ENCODE peak calls at places on chromosomes 2 and 18, in seven cellular contexts. One of them, this sample, is unnamed.

GRCh38 chr2:170335351-170335750 is 157.4 kb downstream of the MYO3B start:
- DNase-seq in posterior vena cava: no peak
- DNase-seq in kidney epithelial cell: no peak
- DNase-seq in iris pigment epithelial cell: peak; percentile 6
- DNase-seq in neural progenitor cell: no peak
- DNase-seq in ELR: no peak
- DNase-seq in CD4-positive, alpha-beta memory T cell: no peak
- DNase-seq in this sample: no peak

GRCh38 chr18:41965856-41966255 is 10.8 kb downstream of the PIK3C3 start:
- DNase-seq in posterior vena cava: no peak
- DNase-seq in kidney epithelial cell: no peak
- DNase-seq in iris pigment epithelial cell: peak; percentile 19
- DNase-seq in neural progenitor cell: no peak
- DNase-seq in ELR: no peak
- DNase-seq in CD4-positive, alpha-beta memory T cell: no peak
- DNase-seq in this sample: no peak

GRCh38 chr2:149686677-149687427 is 99.3 kb upstream of the MMADHC start:
- DNase-seq in posterior vena cava: no peak
- DNase-seq in kidney epithelial cell: no peak
- DNase-seq in iris pigment epithelial cell: no peak
- DNase-seq in neural progenitor cell: no peak
- DNase-seq in ELR: no peak
- DNase-seq in CD4-positive, alpha-beta memory T cell: no peak
- DNase-seq in this sample: no peak

GRCh38 chr18:78240867-78241266 is 738.8 kb upstream of the SALL3 start:
- DNase-seq in posterior vena cava: no peak
- DNase-seq in kidney epithelial cell: no peak
- DNase-seq in iris pigment epithelial cell: no peak
- DNase-seq in neural progenitor cell: peak; percentile 64
- DNase-seq in ELR: no peak
- DNase-seq in CD4-positive, alpha-beta memory T cell: no peak
- DNase-seq in this sample: no peak

GRCh38 chr2:144426981-144427479 is 92.9 kb downstream of the ZEB2 start:
- DNase-seq in posterior vena cava: no peak
- DNase-seq in kidney epithelial cell: peak; percentile 9
- DNase-seq in iris pigment epithelial cell: peak; percentile 81
- DNase-seq in neural progenitor cell: no peak
- DNase-seq in ELR: peak; percentile 73
- DNase-seq in CD4-positive, alpha-beta memory T cell: no peak
- DNase-seq in this sample: no peak

GRCh38 chr2:205139822-205140612 is 542.3 kb upstream of the NRP2 start:
- DNase-seq in posterior vena cava: peak; percentile 80
- DNase-seq in kidney epithelial cell: no peak
- DNase-seq in iris pigment epithelial cell: no peak
- DNase-seq in neural progenitor cell: peak; percentile 9
- DNase-seq in ELR: no peak
- DNase-seq in CD4-positive, alpha-beta memory T cell: no peak
- DNase-seq in this sample: no peak

GRCh38 chr18:44969214-44969842 is 288.6 kb downstream of the SETBP1 start:
- DNase-seq in posterior vena cava: no peak
- DNase-seq in kidney epithelial cell: no peak
- DNase-seq in iris pigment epithelial cell: no peak
- DNase-seq in neural progenitor cell: no peak
- DNase-seq in ELR: no peak
- DNase-seq in CD4-positive, alpha-beta memory T cell: no peak
- DNase-seq in this sample: no peak

GRCh38 chr2:36530983-36531354 is 67.0 kb downstream of the FEZ2 start:
- DNase-seq in posterior vena cava: no peak
- DNase-seq in kidney epithelial cell: no peak
- DNase-seq in iris pigment epithelial cell: peak; percentile 73
- DNase-seq in neural progenitor cell: no peak
- DNase-seq in ELR: no peak
- DNase-seq in CD4-positive, alpha-beta memory T cell: no peak
- DNase-seq in this sample: no peak

GRCh38 chr2:116491292-116491691 is 1323.2 kb upstream of the DDX18 start:
- DNase-seq in posterior vena cava: no peak
- DNase-seq in kidney epithelial cell: no peak
- DNase-seq in iris pigment epithelial cell: no peak
- DNase-seq in neural progenitor cell: no peak
- DNase-seq in ELR: no peak
- DNase-seq in CD4-positive, alpha-beta memory T cell: no peak
- DNase-seq in this sample: no peak

GRCh38 chr2:10537522-10538195 is 89.5 kb upstream of the ODC1 start:
- DNase-seq in posterior vena cava: no peak
- DNase-seq in kidney epithelial cell: no peak
- DNase-seq in iris pigment epithelial cell: no peak
- DNase-seq in neural progenitor cell: no peak
- DNase-seq in ELR: no peak
- DNase-seq in CD4-positive, alpha-beta memory T cell: peak; percentile 34
- DNase-seq in this sample: no peak

This sample was measured in pancreas.